ENCODE peak calls at places on chromosomes 12 and 14, in six cellular contexts. B is uterus, T is transverse colon, X is sigmoid colon, S is H54, K is esophagus squamous epithelium. A is an unnamed sample.
A peak's percentile ranks its signal among the peaks of the same experiment; 100 is the strongest.

GRCh38 chr14:104085889-104086201 is 345 bp downstream of the ASPG start:
- DNase-seq in B (no peak), T (no peak), X (no peak), S (no peak), K (no peak), A (peak; percentile 13)

GRCh38 chr14:77133718-77134338 is 7.8 kb downstream of the ZDHHC22 start:
- DNase-seq in B (no peak), T (peak; percentile 50), X (no peak), S (no peak), K (no peak), A (peak; percentile 83)

GRCh38 chr12:110635055-110635454 is 21.1 kb downstream of the TCTN1 start:
- DNase-seq in B (no peak), T (no peak), X (no peak), S (no peak), K (no peak), A (no peak)

GRCh38 chr14:32588448-32589320 is 259.6 kb downstream of the AKAP6 start:
- DNase-seq in B (no peak), T (no peak), X (no peak), S (no peak), K (no peak), A (no peak)

GRCh38 chr12:31323466-31324115 is 2.4 kb downstream of the SINHCAF start:
- DNase-seq in B (no peak), T (peak; percentile 57), X (peak; percentile 77), S (peak; percentile 28), K (no peak), A (peak; percentile 20)

GRCh38 chr14:101222362-101223090 is 319.0 kb upstream of the RTL1 start:
- DNase-seq in B (no peak), T (no peak), X (peak; percentile 52), S (no peak), K (no peak), A (no peak)

GRCh38 chr14:84225243-84225642 is 1304.7 kb upstream of the FLRT2 start:
- DNase-seq in B (no peak), T (peak; percentile 16), X (peak; percentile 91), S (no peak), K (no peak), A (no peak)

GRCh38 chr14:69573841-69574265 is 818 bp downstream of the CCDC177 start:
- DNase-seq in B (no peak), T (no peak), X (no peak), S (no peak), K (no peak), A (no peak)

GRCh38 chr14:100818221-100818699 is 7.7 kb upstream of the MEG3 start:
- DNase-seq in B (no peak), T (no peak), X (no peak), S (no peak), K (no peak), A (no peak)

GRCh38 chr12:52499836-52500560 is 6.9 kb upstream of the KRT6A start:
- DNase-seq in B (no peak), T (no peak), X (no peak), S (no peak), K (no peak), A (no peak)

GRCh38 chr12:76633415-76633814 is 73.8 kb upstream of the OSBPL8 start:
- DNase-seq in B (no peak), T (no peak), X (no peak), S (no peak), K (no peak), A (no peak)

GRCh38 chr12:116544656-116545055 is 14.5 kb upstream of the MAP1LC3B2 start:
- DNase-seq in B (peak; percentile 78), T (peak; percentile 47), X (peak; percentile 91), S (no peak), K (no peak), A (no peak)

GRCh38 chr14:47425302-47425701 is 250.1 kb downstream of the MDGA2 start:
- DNase-seq in B (no peak), T (no peak), X (no peak), S (no peak), K (no peak), A (no peak)
- TF ChIP-seq POLR2A in B (no peak), T (no peak), X (no peak), S (no peak), K (no peak), A (no peak)

DNA sequence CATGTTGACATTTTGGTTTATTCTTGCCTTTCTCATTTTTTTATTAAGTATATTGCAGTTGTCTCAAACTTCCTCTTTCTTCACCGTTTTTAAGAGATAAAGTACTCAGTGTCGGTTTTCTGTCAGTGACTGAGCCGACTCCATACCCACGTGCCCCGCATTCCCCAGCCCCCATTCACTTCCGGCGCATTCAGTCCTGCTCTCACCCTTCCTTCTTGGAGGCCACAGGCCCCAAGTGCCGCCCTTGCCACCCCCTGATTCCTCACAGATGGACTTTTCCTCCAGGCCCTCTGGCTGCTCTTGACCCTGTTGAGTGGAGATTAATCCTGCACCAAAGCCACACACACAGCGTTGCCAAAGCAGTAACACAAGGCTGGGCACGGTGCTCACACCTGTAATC is 19.1 kb upstream of the DNAH10 start:
- DNase-seq in B (no peak), T (no peak), X (no peak), S (no peak), K (no peak), A (peak; percentile 20)
- TF ChIP-seq POLR2A in B (no peak), T (no peak), X (no peak), S (no peak), K (no peak), A (no peak)

GRCh38 chr12:19480459-19480858 is 41.2 kb downstream of the AEBP2 start:
- DNase-seq in B (no peak), T (no peak), X (no peak), S (no peak), K (no peak), A (no peak)

GRCh38 chr12:19483727-19484126 is 44.4 kb downstream of the AEBP2 start:
- DNase-seq in B (no peak), T (no peak), X (no peak), S (no peak), K (no peak), A (no peak)

GRCh38 chr12:19484738-19485137 is 45.4 kb downstream of the AEBP2 start:
- DNase-seq in B (no peak), T (no peak), X (no peak), S (no peak), K (no peak), A (no peak)

GRCh38 chr12:19482036-19482435 is 42.7 kb downstream of the AEBP2 start:
- DNase-seq in B (no peak), T (no peak), X (no peak), S (no peak), K (no peak), A (no peak)

GRCh38 chr12:19482551-19483109 is 43.3 kb downstream of the AEBP2 start:
- DNase-seq in B (no peak), T (no peak), X (no peak), S (no peak), K (peak; percentile 10), A (no peak)
- TF ChIP-seq POLR2A in B (no peak), T (no peak), X (no peak), S (no peak), K (no peak), A (no peak)

GRCh38 chr12:5912011-5912410 is 33.0 kb downstream of the ANO2 start:
- DNase-seq in B (no peak), T (no peak), X (no peak), S (no peak), K (no peak), A (no peak)

GRCh38 chr12:5912437-5913334 is 32.4 kb downstream of the ANO2 start:
- DNase-seq in B (no peak), T (no peak), X (no peak), S (peak; percentile 42), K (no peak), A (no peak)

GRCh38 chr12:5916785-5917290 is 28.2 kb downstream of the ANO2 start:
- DNase-seq in B (no peak), T (no peak), X (no peak), S (no peak), K (no peak), A (no peak)

GRCh38 chr12:5915511-5915910 is 29.5 kb downstream of the ANO2 start:
- DNase-seq in B (no peak), T (no peak), X (no peak), S (no peak), K (no peak), A (no peak)

GRCh38 chr12:5914387-5915149 is 30.5 kb downstream of the ANO2 start:
- DNase-seq in B (no peak), T (no peak), X (no peak), S (no peak), K (no peak), A (no peak)
- TF ChIP-seq POLR2A in B (no peak), T (no peak), X (no peak), S (no peak), K (no peak), A (no peak)

A was measured in GM12891.